ENCODE peak calls at places on chromosomes 13 and 19, in five cellular contexts. G, Y, F, Z and M are unnamed samples.

GRCh38 chr19:12995596-12996541 is 594 bp downstream of the NFIX start:
- DNase-seq in G (no peak), F (no peak), Y (no peak), Z (no peak), M (peak)

GRCh38 chr19:45781282-45782161 is 768 bp downstream of the DMPK start:
- DNase-seq in G (no peak), F (no peak), Z (no peak), Y (no peak), M (no peak)

GRCh38 chr19:38388310-38389100 is at the start of gene SPRED3:
- DNase-seq in G (no peak), F (no peak), Y (no peak), Z (no peak), M (peak)

GRCh38 chr13:46492946-46493345 is 60.0 kb upstream of the LRCH1 start:
- DNase-seq in F (peak), Y (peak), G (no peak), Z (peak), M (peak)

GRCh38 chr19:36605101-36605838 is at the start of gene ZNF382:
- DNase-seq in G (peak), Y (peak), Z (peak), F (peak), M (peak)

GRCh38 chr19:12790628-12791344 is 500 bp upstream of the JUNB start:
- DNase-seq in G (no peak), F (no peak), Z (no peak), Y (no peak), M (no peak)

GRCh38 chr19:30498707-30499106 is 126.5 kb downstream of the ZNF536 start:
- DNase-seq in F (no peak), G (no peak), Y (no peak), Z (no peak), M (no peak)

GRCh38 chr19:50921391-50922315 is 10.5 kb upstream of the KLK4 start:
- DNase-seq in Z (no peak), G (no peak), Y (no peak), F (peak), M (no peak)

GRCh38 chr13:97225533-97225932 is 3.4 kb downstream of the MBNL2 start:
- DNase-seq in F (no peak), G (no peak), Z (no peak), Y (no peak), M (no peak)

GRCh38 chr13:21894703-21895699 is 224.1 kb downstream of the FGF9 start:
- DNase-seq in Y (no peak), G (no peak), Z (no peak), F (no peak), M (peak)

GRCh38 chr19:54457773-54458647 is 5.6 kb downstream of the LENG9 start:
- DNase-seq in Z (no peak), F (no peak), G (no peak), Y (no peak), M (no peak)

GRCh38 chr19:54029930-54030490 is 33.7 kb downstream of the VSTM1 start:
- DNase-seq in F (peak), Y (peak), G (peak), Z (peak), M (peak)